ENCODE peak calls at places on chromosomes 13 and 19, in seven cellular contexts. G is GM12878, N is HCT116, X is H1, T is SK-N-SH, J is K562, W is HepG2. D is an unnamed sample. For H3K4me1, the result is how much of the 10 kb centered on the place peaks cover.

GRCh38 chr19:53172892-53173291 is 14.0 kb upstream of the ZNF347 start:
- DNase-seq in T (no peak), N (no peak), J (peak), G (no peak), X (no peak), W (peak), D (no peak)

GRCh38 chr13:113622791-113623490 is 35.1 kb downstream of the ATP4B start:
- DNase-seq in W (no peak), T (no peak), G (no peak), N (no peak), J (no peak), X (no peak), D (no peak)

GRCh38 chr19:6767081-6767356 is 216 bp downstream of the SH2D3A start:
- DNase-seq in G (no peak), T (no peak), X (no peak), J (peak), W (peak), N (no peak), D (no peak)

GRCh38 chr19:7540761-7541480 is 5.4 kb downstream of the PNPLA6 start:
- DNase-seq in T (peak), X (peak), J (peak), W (no peak), N (peak), G (no peak), D (no peak)

GRCh38 chr13:88042489-88042888 is 371.3 kb downstream of the SLITRK5 start:
- DNase-seq in G (no peak), X (no peak), W (no peak), T (no peak), N (no peak), J (no peak), D (no peak)

GRCh38 chr13:114067381-114067885 is 65.0 kb downstream of the RASA3 start:
- DNase-seq in N (no peak), G (peak), J (no peak), T (no peak), X (no peak), W (no peak), D (no peak)

GRCh38 chr13:51564671-51565070 is 19.6 kb upstream of the WDFY2 start:
- DNase-seq in N (no peak), X (no peak), T (no peak), G (no peak), J (no peak), W (no peak), D (no peak)

GRCh38 chr19:39937094-39937493 is 2.7 kb upstream of the FCGBP start:
- DNase-seq in X (no peak), W (no peak), T (no peak), N (no peak), J (no peak), G (peak), D (no peak)

GRCh38 chr13:80334582-80335260 is 6.2 kb downstream of the SPRY2 start:
- DNase-seq in X (no peak), W (no peak), T (no peak), J (no peak), N (no peak), G (no peak), D (no peak)

GRCh38 chr13:40172149-40172591 is 494.3 kb downstream of the FOXO1 start:
- DNase-seq in G (no peak), T (no peak), X (peak), J (no peak), W (no peak), N (no peak), D (no peak)

GRCh38 chr13:32063622-32064233 is 32.2 kb downstream of the FRY start:
- DNase-seq in W (no peak), G (no peak), N (no peak), T (no peak), X (no peak), J (no peak), D (no peak)

GRCh38 chr13:45137501-45137880 is 17.2 kb downstream of the GTF2F2 start:
- DNase-seq in T (no peak), X (no peak), G (no peak), W (no peak), N (no peak), J (no peak), D (no peak)

GRCh38 chr13:59099182-59099950 is 1064.4 kb downstream of the DIAPH3 start:
- DNase-seq in G (no peak), X (no peak), J (no peak), T (no peak), N (no peak), W (no peak), D (no peak)

DNA sequence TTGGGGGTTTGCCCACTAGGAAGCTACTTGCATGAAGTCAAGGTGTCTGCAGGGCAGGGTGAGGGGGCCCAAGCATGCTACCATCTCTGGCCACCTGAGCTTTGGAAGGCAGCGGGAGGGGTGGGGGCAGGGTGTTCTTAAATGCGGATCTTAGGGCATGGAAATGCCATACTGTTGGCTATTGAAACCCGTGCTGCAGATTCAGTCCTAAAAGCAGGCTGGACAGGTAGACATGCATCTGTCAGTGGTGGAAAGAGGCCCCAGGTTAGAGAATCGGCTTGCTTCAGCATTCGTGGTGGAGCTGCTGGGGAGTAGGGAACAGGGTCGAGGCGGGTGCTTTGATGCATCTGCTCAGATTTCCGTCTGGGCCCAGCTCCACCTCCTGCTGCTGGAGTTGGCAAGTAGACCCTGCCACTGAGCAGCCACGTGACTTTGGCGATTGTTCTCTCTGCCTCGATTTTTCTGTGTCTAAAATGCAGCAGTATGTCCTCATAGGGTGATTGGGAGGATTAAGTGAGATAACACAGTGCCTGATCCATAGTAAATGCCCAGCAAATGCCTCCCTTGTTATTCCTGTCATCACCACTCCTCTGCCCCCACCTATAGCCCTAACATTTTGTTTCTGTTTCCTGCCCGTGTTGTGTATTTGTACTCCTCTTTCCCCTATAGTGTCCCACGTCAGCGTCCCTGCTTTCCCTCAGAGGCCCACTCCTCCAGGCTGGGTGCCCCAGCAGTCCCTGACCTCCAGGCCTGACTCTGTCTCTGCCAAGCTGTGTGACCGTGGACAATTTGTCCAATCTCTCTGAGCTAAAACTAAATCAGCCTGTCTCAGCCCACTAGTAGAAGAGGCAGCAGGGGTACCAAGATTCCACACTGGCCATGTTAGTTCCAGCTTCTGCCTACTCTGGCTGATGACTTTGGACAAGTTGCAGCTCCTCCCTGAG is 5.8 kb downstream of the PPP1R37 start:
- DNase-seq in J (no peak), W (peak), G (no peak), X (no peak), T (no peak), N (no peak), D (no peak)
- H3K4me1 ChIP-seq in J (under half), W (half or more), G (under half), X (under half), T (under half), N (under half), D (under half)

DNA sequence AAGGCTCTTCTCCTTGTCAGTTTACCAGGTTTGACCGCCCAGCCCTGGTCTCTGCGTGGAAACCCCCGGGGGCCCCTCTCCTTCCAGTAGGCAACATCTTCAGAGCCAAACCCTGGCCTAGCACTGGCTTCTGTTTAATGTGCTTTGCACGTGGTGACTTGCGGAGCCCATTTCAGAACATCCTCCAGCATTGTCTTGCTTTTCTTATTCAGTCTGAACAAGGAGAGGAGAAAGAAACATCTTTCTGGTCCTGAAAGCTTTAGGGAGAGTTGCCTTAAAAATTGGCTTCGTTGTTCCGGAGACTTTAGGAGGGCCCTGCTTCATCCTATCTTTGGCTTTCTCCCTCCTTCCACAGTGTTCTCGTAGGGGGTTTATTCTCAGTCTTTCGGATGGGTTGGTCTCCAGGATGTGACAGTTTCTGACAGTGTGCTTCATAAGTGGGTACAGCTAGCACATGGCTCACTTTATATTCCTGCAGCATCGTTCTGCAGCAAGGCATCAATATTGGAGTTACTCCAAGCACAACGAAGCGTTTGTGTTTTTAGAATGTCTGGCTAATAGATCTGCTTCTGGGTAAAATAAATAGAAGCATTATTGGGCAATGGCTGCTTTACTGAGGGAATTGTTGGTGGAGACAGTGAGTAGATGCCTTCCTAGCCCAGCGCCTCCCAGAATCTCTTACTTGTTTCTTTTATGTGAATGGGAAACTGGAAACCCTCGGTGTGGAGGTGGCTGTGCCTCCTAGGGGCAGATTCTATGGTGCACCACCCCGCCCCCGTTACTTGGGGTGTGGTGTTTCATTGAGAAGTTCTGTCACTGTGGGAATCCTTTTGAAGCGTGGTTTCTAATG is 1.8 kb downstream of the FARP1 start:
- DNase-seq in J (no peak), X (no peak), W (peak), T (peak), G (no peak), N (peak), D (no peak)
- H3K27ac ChIP-seq in J (no peak), X (no peak), W (peak), T (peak), G (no peak), N (no peak), D (peak)

GRCh38 chr13:27472941-27473340 is 22.6 kb upstream of the MTIF3 start:
- DNase-seq in W (no peak), J (no peak), N (no peak), G (no peak), T (no peak), X (no peak), D (no peak)
- TF ChIP-seq SIN3A in W (no peak), J (no peak), N (no peak), G (no peak), T (no peak), X (no peak), D (no peak)

GRCh38 chr19:1853295-1854031 is 5.2 kb upstream of the REXO1 start:
- DNase-seq in T (peak), G (peak), N (peak), W (peak), J (peak), X (no peak), D (no peak)
- H3K4me1 ChIP-seq in T (under half), G (under half), N (half or more), W (under half), J (under half), X (under half), D (under half)

GRCh38 chr19:17796838-17797168 is 1.9 kb downstream of the B3GNT3 start:
- DNase-seq in T (no peak), J (no peak), G (no peak), X (no peak), W (no peak), N (no peak), D (no peak)
- H3K27ac ChIP-seq in T (no peak), J (no peak), G (no peak), X (no peak), W (peak), N (peak), D (no peak)

DNA sequence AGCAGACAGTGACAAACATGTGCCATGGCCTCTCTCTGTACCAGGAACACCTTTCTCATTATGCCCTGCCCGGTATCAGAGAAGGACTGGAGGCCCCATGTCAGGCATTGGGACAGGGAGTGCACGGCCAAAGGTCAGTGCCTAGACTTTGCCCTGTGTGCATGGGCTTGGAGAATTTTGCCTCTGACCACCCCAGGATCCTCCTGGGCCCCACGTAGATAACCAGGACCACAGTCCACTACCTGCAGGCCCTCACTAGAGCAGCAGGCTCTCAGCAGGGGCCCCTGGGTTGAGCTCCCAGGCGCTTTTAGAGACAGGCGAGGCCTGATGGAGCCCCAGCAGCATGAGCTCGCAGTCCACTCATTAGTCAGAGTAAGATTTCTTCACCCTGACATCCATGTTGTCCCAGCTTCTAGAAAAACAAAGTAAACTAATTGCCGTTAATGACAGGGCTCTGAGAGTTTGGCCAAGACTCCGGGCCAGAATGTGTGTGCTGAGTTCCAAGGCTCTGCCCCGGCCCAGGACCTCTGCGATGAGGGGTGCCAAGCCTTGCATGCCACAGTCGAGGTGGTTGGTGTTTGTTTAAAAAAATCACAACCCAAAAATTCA is 42.7 kb downstream of the CAPN12 start:
- DNase-seq in W (peak), N (no peak), G (no peak), T (no peak), J (no peak), X (no peak), D (no peak)
- TF ChIP-seq SIN3A in W (peak), N (no peak), G (no peak), T (no peak), J (no peak), X (no peak), D (no peak)

GRCh38 chr19:46974181-46974580 is 45.5 kb upstream of the NPAS1 start:
- DNase-seq in G (no peak), T (no peak), W (no peak), X (no peak), N (no peak), J (no peak), D (no peak)
- H3K4me1 ChIP-seq in G (under half), T (half or more), W (under half), X (under half), N (half or more), J (under half), D (under half)